ENCODE peak calls at places on chromosomes 1 and 21, in ten cellular contexts. One of them, this sample, is unnamed.

GRCh38 chr1:185239861-185240260 is 77.2 kb downstream of the IVNS1ABP start:
- DNase-seq in NCI-H2107: no peak
- DNase-seq in glomerular endothelial cell: no peak
- DNase-seq in NCI-H510A: no peak
- DNase-seq in OCI-M1: peak
- DNase-seq in cardiac muscle cell: no peak
- DNase-seq in substantia nigra: no peak
- DNase-seq in stimulated activated CD4-positive, alpha-beta T cell treated with anti-CD3 and anti-CD28 coated beads, Interleukin-12 subunit alpha, Interleukin-12 subunit beta, amount 100 ng/mL, for 4 hours: no peak
- DNase-seq in KG1: no peak
- DNase-seq in GDM1: no peak
- DNase-seq in this sample: no peak

GRCh38 chr1:204744102-204744501 is 58.6 kb upstream of the LRRN2 start:
- DNase-seq in NCI-H2107: no peak
- DNase-seq in glomerular endothelial cell: no peak
- DNase-seq in NCI-H510A: no peak
- DNase-seq in OCI-M1: no peak
- DNase-seq in cardiac muscle cell: no peak
- DNase-seq in substantia nigra: no peak
- DNase-seq in stimulated activated CD4-positive, alpha-beta T cell treated with anti-CD3 and anti-CD28 coated beads, Interleukin-12 subunit alpha, Interleukin-12 subunit beta, amount 100 ng/mL, for 4 hours: no peak
- DNase-seq in KG1: no peak
- DNase-seq in GDM1: no peak
- DNase-seq in this sample: no peak

GRCh38 chr1:100353073-100353801 is 931 bp downstream of the CDC14A start:
- DNase-seq in NCI-H2107: no peak
- DNase-seq in glomerular endothelial cell: no peak
- DNase-seq in NCI-H510A: peak
- DNase-seq in OCI-M1: peak
- DNase-seq in cardiac muscle cell: no peak
- DNase-seq in substantia nigra: peak
- DNase-seq in stimulated activated CD4-positive, alpha-beta T cell treated with anti-CD3 and anti-CD28 coated beads, Interleukin-12 subunit alpha, Interleukin-12 subunit beta, amount 100 ng/mL, for 4 hours: peak
- DNase-seq in KG1: no peak
- DNase-seq in GDM1: peak
- DNase-seq in this sample: peak

GRCh38 chr21:36783612-36784383 is 84.9 kb downstream of the SIM2 start:
- DNase-seq in NCI-H2107: no peak
- DNase-seq in glomerular endothelial cell: no peak
- DNase-seq in NCI-H510A: no peak
- DNase-seq in OCI-M1: no peak
- DNase-seq in cardiac muscle cell: no peak
- DNase-seq in substantia nigra: no peak
- DNase-seq in stimulated activated CD4-positive, alpha-beta T cell treated with anti-CD3 and anti-CD28 coated beads, Interleukin-12 subunit alpha, Interleukin-12 subunit beta, amount 100 ng/mL, for 4 hours: no peak
- DNase-seq in KG1: no peak
- DNase-seq in GDM1: no peak
- DNase-seq in this sample: no peak

GRCh38 chr1:91513160-91513559 is 12.5 kb downstream of the CDC7 start:
- DNase-seq in NCI-H2107: no peak
- DNase-seq in glomerular endothelial cell: no peak
- DNase-seq in NCI-H510A: no peak
- DNase-seq in OCI-M1: no peak
- DNase-seq in cardiac muscle cell: peak
- DNase-seq in substantia nigra: no peak
- DNase-seq in stimulated activated CD4-positive, alpha-beta T cell treated with anti-CD3 and anti-CD28 coated beads, Interleukin-12 subunit alpha, Interleukin-12 subunit beta, amount 100 ng/mL, for 4 hours: no peak
- DNase-seq in KG1: no peak
- DNase-seq in GDM1: no peak
- DNase-seq in this sample: no peak

GRCh38 chr1:233543338-233544255 is 70.3 kb upstream of the KCNK1 start:
- DNase-seq in NCI-H2107: no peak
- DNase-seq in glomerular endothelial cell: no peak
- DNase-seq in NCI-H510A: no peak
- DNase-seq in OCI-M1: peak
- DNase-seq in cardiac muscle cell: no peak
- DNase-seq in substantia nigra: no peak
- DNase-seq in stimulated activated CD4-positive, alpha-beta T cell treated with anti-CD3 and anti-CD28 coated beads, Interleukin-12 subunit alpha, Interleukin-12 subunit beta, amount 100 ng/mL, for 4 hours: no peak
- DNase-seq in KG1: no peak
- DNase-seq in GDM1: no peak
- DNase-seq in this sample: no peak

GRCh38 chr1:30106125-30106524 is 617.3 kb downstream of the MATN1 start:
- DNase-seq in NCI-H2107: no peak
- DNase-seq in glomerular endothelial cell: no peak
- DNase-seq in NCI-H510A: no peak
- DNase-seq in OCI-M1: peak
- DNase-seq in cardiac muscle cell: peak
- DNase-seq in substantia nigra: no peak
- DNase-seq in stimulated activated CD4-positive, alpha-beta T cell treated with anti-CD3 and anti-CD28 coated beads, Interleukin-12 subunit alpha, Interleukin-12 subunit beta, amount 100 ng/mL, for 4 hours: no peak
- DNase-seq in KG1: no peak
- DNase-seq in GDM1: no peak
- DNase-seq in this sample: peak

GRCh38 chr1:182674346-182675246 is 9.8 kb downstream of the RGS8 start:
- DNase-seq in NCI-H2107: no peak
- DNase-seq in glomerular endothelial cell: no peak
- DNase-seq in NCI-H510A: no peak
- DNase-seq in OCI-M1: no peak
- DNase-seq in cardiac muscle cell: peak
- DNase-seq in substantia nigra: no peak
- DNase-seq in stimulated activated CD4-positive, alpha-beta T cell treated with anti-CD3 and anti-CD28 coated beads, Interleukin-12 subunit alpha, Interleukin-12 subunit beta, amount 100 ng/mL, for 4 hours: no peak
- DNase-seq in KG1: no peak
- DNase-seq in GDM1: no peak
- DNase-seq in this sample: no peak

GRCh38 chr1:183093821-183094287 is 70.6 kb downstream of the LAMC1 start:
- DNase-seq in NCI-H2107: no peak
- DNase-seq in glomerular endothelial cell: no peak
- DNase-seq in NCI-H510A: no peak
- DNase-seq in OCI-M1: no peak
- DNase-seq in cardiac muscle cell: no peak
- DNase-seq in substantia nigra: no peak
- DNase-seq in stimulated activated CD4-positive, alpha-beta T cell treated with anti-CD3 and anti-CD28 coated beads, Interleukin-12 subunit alpha, Interleukin-12 subunit beta, amount 100 ng/mL, for 4 hours: no peak
- DNase-seq in KG1: no peak
- DNase-seq in GDM1: no peak
- DNase-seq in this sample: no peak

GRCh38 chr1:19024532-19024931 is 68.1 kb upstream of the IFFO2 start:
- DNase-seq in NCI-H2107: no peak
- DNase-seq in glomerular endothelial cell: no peak
- DNase-seq in NCI-H510A: no peak
- DNase-seq in OCI-M1: no peak
- DNase-seq in cardiac muscle cell: no peak
- DNase-seq in substantia nigra: no peak
- DNase-seq in stimulated activated CD4-positive, alpha-beta T cell treated with anti-CD3 and anti-CD28 coated beads, Interleukin-12 subunit alpha, Interleukin-12 subunit beta, amount 100 ng/mL, for 4 hours: no peak
- DNase-seq in KG1: no peak
- DNase-seq in GDM1: no peak
- DNase-seq in this sample: no peak

GRCh38 chr1:5860277-5860676 is 131.9 kb downstream of the NPHP4 start:
- DNase-seq in NCI-H2107: no peak
- DNase-seq in glomerular endothelial cell: no peak
- DNase-seq in NCI-H510A: no peak
- DNase-seq in OCI-M1: no peak
- DNase-seq in cardiac muscle cell: no peak
- DNase-seq in substantia nigra: no peak
- DNase-seq in stimulated activated CD4-positive, alpha-beta T cell treated with anti-CD3 and anti-CD28 coated beads, Interleukin-12 subunit alpha, Interleukin-12 subunit beta, amount 100 ng/mL, for 4 hours: no peak
- DNase-seq in KG1: no peak
- DNase-seq in GDM1: no peak
- DNase-seq in this sample: no peak

GRCh38 chr1:209335090-209335692 is 248.3 kb upstream of the CAMK1G start:
- DNase-seq in NCI-H2107: no peak
- DNase-seq in glomerular endothelial cell: no peak
- DNase-seq in NCI-H510A: no peak
- DNase-seq in OCI-M1: peak
- DNase-seq in cardiac muscle cell: peak
- DNase-seq in substantia nigra: peak
- DNase-seq in stimulated activated CD4-positive, alpha-beta T cell treated with anti-CD3 and anti-CD28 coated beads, Interleukin-12 subunit alpha, Interleukin-12 subunit beta, amount 100 ng/mL, for 4 hours: no peak
- DNase-seq in KG1: no peak
- DNase-seq in GDM1: peak
- DNase-seq in this sample: peak

GRCh38 chr21:33360871-33361602 is 36.3 kb downstream of the IFNAR1 start:
- DNase-seq in NCI-H2107: peak
- DNase-seq in glomerular endothelial cell: no peak
- DNase-seq in NCI-H510A: peak
- DNase-seq in OCI-M1: peak
- DNase-seq in cardiac muscle cell: peak
- DNase-seq in substantia nigra: peak
- DNase-seq in stimulated activated CD4-positive, alpha-beta T cell treated with anti-CD3 and anti-CD28 coated beads, Interleukin-12 subunit alpha, Interleukin-12 subunit beta, amount 100 ng/mL, for 4 hours: peak
- DNase-seq in KG1: peak
- DNase-seq in GDM1: peak
- DNase-seq in this sample: peak

GRCh38 chr1:147514233-147514632 is 27.1 kb upstream of the BCL9 start:
- DNase-seq in NCI-H2107: no peak
- DNase-seq in glomerular endothelial cell: no peak
- DNase-seq in NCI-H510A: no peak
- DNase-seq in OCI-M1: no peak
- DNase-seq in cardiac muscle cell: no peak
- DNase-seq in substantia nigra: no peak
- DNase-seq in stimulated activated CD4-positive, alpha-beta T cell treated with anti-CD3 and anti-CD28 coated beads, Interleukin-12 subunit alpha, Interleukin-12 subunit beta, amount 100 ng/mL, for 4 hours: no peak
- DNase-seq in KG1: no peak
- DNase-seq in GDM1: no peak
- DNase-seq in this sample: no peak

GRCh38 chr1:180167021-180167701 is 12.5 kb downstream of the QSOX1 start:
- DNase-seq in NCI-H2107: no peak
- DNase-seq in glomerular endothelial cell: no peak
- DNase-seq in NCI-H510A: no peak
- DNase-seq in OCI-M1: no peak
- DNase-seq in cardiac muscle cell: peak
- DNase-seq in substantia nigra: no peak
- DNase-seq in stimulated activated CD4-positive, alpha-beta T cell treated with anti-CD3 and anti-CD28 coated beads, Interleukin-12 subunit alpha, Interleukin-12 subunit beta, amount 100 ng/mL, for 4 hours: no peak
- DNase-seq in KG1: no peak
- DNase-seq in GDM1: no peak
- DNase-seq in this sample: no peak

GRCh38 chr21:45993210-45994085 is 11.9 kb downstream of the COL6A1 start:
- DNase-seq in NCI-H2107: no peak
- DNase-seq in glomerular endothelial cell: no peak
- DNase-seq in NCI-H510A: no peak
- DNase-seq in OCI-M1: no peak
- DNase-seq in cardiac muscle cell: no peak
- DNase-seq in substantia nigra: no peak
- DNase-seq in stimulated activated CD4-positive, alpha-beta T cell treated with anti-CD3 and anti-CD28 coated beads, Interleukin-12 subunit alpha, Interleukin-12 subunit beta, amount 100 ng/mL, for 4 hours: no peak
- DNase-seq in KG1: no peak
- DNase-seq in GDM1: no peak
- DNase-seq in this sample: no peak

GRCh38 chr1:51421961-51422360 is 91.6 kb upstream of the TTC39A start:
- DNase-seq in NCI-H2107: peak
- DNase-seq in glomerular endothelial cell: no peak
- DNase-seq in NCI-H510A: no peak
- DNase-seq in OCI-M1: peak
- DNase-seq in cardiac muscle cell: peak
- DNase-seq in substantia nigra: no peak
- DNase-seq in stimulated activated CD4-positive, alpha-beta T cell treated with anti-CD3 and anti-CD28 coated beads, Interleukin-12 subunit alpha, Interleukin-12 subunit beta, amount 100 ng/mL, for 4 hours: no peak
- DNase-seq in KG1: no peak
- DNase-seq in GDM1: no peak
- DNase-seq in this sample: peak

GRCh38 chr1:49465486-49466185 is 558.1 kb downstream of the AGBL4 start:
- DNase-seq in NCI-H2107: no peak
- DNase-seq in glomerular endothelial cell: no peak
- DNase-seq in NCI-H510A: no peak
- DNase-seq in OCI-M1: no peak
- DNase-seq in cardiac muscle cell: no peak
- DNase-seq in substantia nigra: no peak
- DNase-seq in stimulated activated CD4-positive, alpha-beta T cell treated with anti-CD3 and anti-CD28 coated beads, Interleukin-12 subunit alpha, Interleukin-12 subunit beta, amount 100 ng/mL, for 4 hours: no peak
- DNase-seq in KG1: no peak
- DNase-seq in GDM1: no peak
- DNase-seq in this sample: no peak

GRCh38 chr1:233647625-233648024 is 33.7 kb downstream of the KCNK1 start:
- DNase-seq in NCI-H2107: no peak
- DNase-seq in glomerular endothelial cell: no peak
- DNase-seq in NCI-H510A: no peak
- DNase-seq in OCI-M1: no peak
- DNase-seq in cardiac muscle cell: no peak
- DNase-seq in substantia nigra: no peak
- DNase-seq in stimulated activated CD4-positive, alpha-beta T cell treated with anti-CD3 and anti-CD28 coated beads, Interleukin-12 subunit alpha, Interleukin-12 subunit beta, amount 100 ng/mL, for 4 hours: no peak
- DNase-seq in KG1: no peak
- DNase-seq in GDM1: no peak
- DNase-seq in this sample: no peak

GRCh38 chr1:205350124-205350523 is 6.6 kb downstream of the KLHDC8A start:
- DNase-seq in NCI-H2107: no peak
- DNase-seq in glomerular endothelial cell: no peak
- DNase-seq in NCI-H510A: no peak
- DNase-seq in OCI-M1: no peak
- DNase-seq in cardiac muscle cell: no peak
- DNase-seq in substantia nigra: no peak
- DNase-seq in stimulated activated CD4-positive, alpha-beta T cell treated with anti-CD3 and anti-CD28 coated beads, Interleukin-12 subunit alpha, Interleukin-12 subunit beta, amount 100 ng/mL, for 4 hours: no peak
- DNase-seq in KG1: no peak
- DNase-seq in GDM1: no peak
- DNase-seq in this sample: no peak

GRCh38 chr1:221839794-221840395 is 98.0 kb upstream of the DUSP10 start:
- DNase-seq in NCI-H2107: no peak
- DNase-seq in glomerular endothelial cell: no peak
- DNase-seq in NCI-H510A: no peak
- DNase-seq in OCI-M1: peak
- DNase-seq in cardiac muscle cell: no peak
- DNase-seq in substantia nigra: no peak
- DNase-seq in stimulated activated CD4-positive, alpha-beta T cell treated with anti-CD3 and anti-CD28 coated beads, Interleukin-12 subunit alpha, Interleukin-12 subunit beta, amount 100 ng/mL, for 4 hours: peak
- DNase-seq in KG1: no peak
- DNase-seq in GDM1: no peak
- DNase-seq in this sample: no peak

GRCh38 chr1:229579101-229579651 is 20.7 kb upstream of the ABCB10 start:
- DNase-seq in NCI-H2107: peak
- DNase-seq in glomerular endothelial cell: peak
- DNase-seq in NCI-H510A: peak
- DNase-seq in OCI-M1: peak
- DNase-seq in cardiac muscle cell: no peak
- DNase-seq in substantia nigra: peak
- DNase-seq in stimulated activated CD4-positive, alpha-beta T cell treated with anti-CD3 and anti-CD28 coated beads, Interleukin-12 subunit alpha, Interleukin-12 subunit beta, amount 100 ng/mL, for 4 hours: no peak
- DNase-seq in KG1: peak
- DNase-seq in GDM1: no peak
- DNase-seq in this sample: peak

GRCh38 chr1:71861022-71861421 is 421.3 kb downstream of the NEGR1 start:
- DNase-seq in NCI-H2107: no peak
- DNase-seq in glomerular endothelial cell: no peak
- DNase-seq in NCI-H510A: no peak
- DNase-seq in OCI-M1: peak
- DNase-seq in cardiac muscle cell: no peak
- DNase-seq in substantia nigra: no peak
- DNase-seq in stimulated activated CD4-positive, alpha-beta T cell treated with anti-CD3 and anti-CD28 coated beads, Interleukin-12 subunit alpha, Interleukin-12 subunit beta, amount 100 ng/mL, for 4 hours: no peak
- DNase-seq in KG1: no peak
- DNase-seq in GDM1: no peak
- DNase-seq in this sample: no peak

GRCh38 chr1:27555700-27556424 is 48.1 kb downstream of the AHDC1 start:
- DNase-seq in NCI-H2107: no peak
- DNase-seq in glomerular endothelial cell: no peak
- DNase-seq in NCI-H510A: no peak
- DNase-seq in OCI-M1: peak
- DNase-seq in cardiac muscle cell: no peak
- DNase-seq in substantia nigra: no peak
- DNase-seq in stimulated activated CD4-positive, alpha-beta T cell treated with anti-CD3 and anti-CD28 coated beads, Interleukin-12 subunit alpha, Interleukin-12 subunit beta, amount 100 ng/mL, for 4 hours: no peak
- DNase-seq in KG1: no peak
- DNase-seq in GDM1: no peak
- DNase-seq in this sample: no peak

GRCh38 chr1:202852163-202852904 is 36.6 kb downstream of the RABIF start:
- DNase-seq in NCI-H2107: no peak
- DNase-seq in glomerular endothelial cell: peak
- DNase-seq in NCI-H510A: no peak
- DNase-seq in OCI-M1: peak
- DNase-seq in cardiac muscle cell: peak
- DNase-seq in substantia nigra: no peak
- DNase-seq in stimulated activated CD4-positive, alpha-beta T cell treated with anti-CD3 and anti-CD28 coated beads, Interleukin-12 subunit alpha, Interleukin-12 subunit beta, amount 100 ng/mL, for 4 hours: no peak
- DNase-seq in KG1: no peak
- DNase-seq in GDM1: peak
- DNase-seq in this sample: peak

This sample was measured in SHP77.